ENCODE peak calls at places on chromosomes 1 and 21, in six cellular contexts. R, J, X, Y, Z and O are unnamed samples.

GRCh38 chr1:9315411-9316079 is 22.9 kb downstream of the SPSB1 start:
- DNase-seq in R (no peak), J (no peak), X (no peak), Y (peak; percentile 91), Z (no peak), O (no peak)

GRCh38 chr1:66247415-66248208 is 286.3 kb upstream of the SGIP1 start:
- DNase-seq in R (no peak), J (no peak), X (no peak), Y (no peak), Z (no peak), O (no peak)

GRCh38 chr1:188022661-188023060 is 1193.9 kb downstream of the PLA2G4A start:
- DNase-seq in R (no peak), J (no peak), X (no peak), Y (peak; percentile 9), Z (no peak), O (no peak)

GRCh38 chr1:183450086-183450485 is 22.2 kb upstream of the SMG7 start:
- DNase-seq in R (no peak), J (no peak), X (no peak), Y (peak; percentile 2), Z (no peak), O (no peak)

GRCh38 chr1:9737716-9738115 is 86.0 kb downstream of the CLSTN1 start:
- DNase-seq in R (no peak), J (no peak), X (no peak), Y (no peak), Z (no peak), O (no peak)

GRCh38 chr1:173024543-173024942 is 26.2 kb downstream of the TNFSF18 start:
- DNase-seq in R (no peak), J (no peak), X (no peak), Y (no peak), Z (no peak), O (no peak)

GRCh38 chr1:14113841-14114567 is 414.0 kb downstream of the PRDM2 start:
- DNase-seq in R (peak; percentile 76), J (no peak), X (no peak), Y (peak; percentile 63), Z (no peak), O (no peak)

GRCh38 chr1:59669752-59670312 is 144.9 kb upstream of the HOOK1 start:
- DNase-seq in R (no peak), J (no peak), X (no peak), Y (peak; percentile 74), Z (no peak), O (no peak)

GRCh38 chr1:243422362-243422761 is 166.5 kb downstream of the SDCCAG8 start:
- DNase-seq in R (no peak), J (no peak), X (no peak), Y (no peak), Z (no peak), O (no peak)

GRCh38 chr1:31795801-31796621 is 19.8 kb downstream of the SPOCD1 start:
- DNase-seq in R (no peak), J (no peak), X (no peak), Y (peak; percentile 84), Z (peak; percentile 35), O (no peak)

GRCh38 chr1:37726191-37726590 is 33.9 kb downstream of the CDCA8 start:
- DNase-seq in R (no peak), J (no peak), X (no peak), Y (no peak), Z (no peak), O (no peak)

GRCh38 chr21:43645414-43645891 is 13.8 kb downstream of the HSF2BP start:
- DNase-seq in R (no peak), J (no peak), X (no peak), Y (peak; percentile 77), Z (no peak), O (no peak)

GRCh38 chr21:42755031-42755665 is 101.7 kb downstream of the PDE9A start:
- DNase-seq in R (no peak), J (no peak), X (no peak), Y (no peak), Z (peak; percentile 46), O (no peak)

GRCh38 chr1:24735619-24736375 is 9.4 kb upstream of the CLIC4 start:
- DNase-seq in R (no peak), J (no peak), X (no peak), Y (peak; percentile 63), Z (no peak), O (no peak)

GRCh38 chr1:116666090-116666489 is 1.4 kb downstream of the IGSF3 start:
- DNase-seq in R (no peak), J (no peak), X (no peak), Y (no peak), Z (no peak), O (no peak)

GRCh38 chr1:229022595-229023350 is 248.1 kb upstream of the RAB4A start:
- DNase-seq in R (no peak), J (no peak), X (no peak), Y (no peak), Z (no peak), O (no peak)

GRCh38 chr1:42385283-42385682 is 4.7 kb downstream of the RIMKLA start:
- DNase-seq in R (no peak), J (no peak), X (no peak), Y (peak; percentile 20), Z (no peak), O (no peak)

GRCh38 chr21:46203203-46203600 is 18.9 kb upstream of the SPATC1L start:
- DNase-seq in R (no peak), J (no peak), X (no peak), Y (no peak), Z (peak; percentile 8), O (no peak)

GRCh38 chr1:162711066-162711465 is 78.8 kb downstream of the DDR2 start:
- DNase-seq in R (no peak), J (no peak), X (no peak), Y (no peak), Z (no peak), O (no peak)

GRCh38 chr1:226631229-226632000 is 82.9 kb downstream of the STUM start:
- DNase-seq in R (no peak), J (no peak), X (no peak), Y (no peak), Z (peak; percentile 8), O (no peak)

GRCh38 chr1:223175633-223176032 is 32.6 kb upstream of the TLR5 start:
- DNase-seq in R (no peak), J (no peak), X (no peak), Y (no peak), Z (no peak), O (no peak)

GRCh38 chr1:72186733-72187307 is 95.5 kb downstream of the NEGR1 start:
- DNase-seq in R (no peak), J (no peak), X (no peak), Y (peak; percentile 49), Z (no peak), O (no peak)
- TF ChIP-seq CTCF in R (peak; percentile 67), J (peak; percentile 77), X (peak; percentile 36), Y (peak; percentile 82), Z (peak; percentile 18), O (peak; percentile 35)

GRCh38 chr1:203165101-203165799 is 10.4 kb downstream of the MYBPH start:
- DNase-seq in R (no peak), J (no peak), X (no peak), Y (no peak), Z (no peak), O (no peak)

GRCh38 chr1:203165800-203166161 is 9.8 kb downstream of the MYBPH start:
- DNase-seq in R (no peak), J (no peak), X (no peak), Y (no peak), Z (no peak), O (no peak)

GRCh38 chr1:203167026-203167912 is 8.4 kb downstream of the MYBPH start:
- DNase-seq in R (no peak), J (no peak), X (no peak), Y (no peak), Z (no peak), O (no peak)

GRCh38 chr1:203167913-203168200 is 7.8 kb downstream of the MYBPH start:
- DNase-seq in R (no peak), J (no peak), X (no peak), Y (no peak), Z (peak; percentile 38), O (no peak)

GRCh38 chr1:203166192-203166940 is 9.3 kb downstream of the MYBPH start:
- DNase-seq in R (peak; percentile 58), J (no peak), X (no peak), Y (no peak), Z (peak; percentile 54), O (no peak)
- TF ChIP-seq CTCF in R (no peak), J (no peak), X (no peak), Y (no peak), Z (peak; percentile 12), O (no peak)

DNA sequence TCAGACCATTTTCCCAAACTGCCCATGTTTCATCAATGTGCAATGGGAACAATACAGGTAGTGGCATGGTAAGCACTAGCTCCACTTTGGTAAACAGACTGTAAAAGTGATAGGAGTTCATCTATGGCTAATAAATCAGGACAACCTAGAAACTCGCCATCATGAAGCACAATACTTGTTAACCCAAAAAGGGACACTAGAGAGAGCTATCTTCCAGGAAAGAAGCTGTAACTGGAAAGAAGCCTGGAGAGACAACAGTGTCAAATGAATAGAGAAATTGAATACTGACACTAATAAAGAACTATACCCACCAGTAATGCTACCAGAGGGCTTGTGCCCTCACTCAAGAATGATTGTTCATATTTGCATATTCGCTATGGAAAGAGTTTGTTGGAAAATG is 164.7 kb upstream of the RGS18 start:
- DNase-seq in R (no peak), J (no peak), X (no peak), Y (peak; percentile 2), Z (no peak), O (no peak)
- TF ChIP-seq CTCF in R (no peak), J (peak; percentile 63), X (no peak), Y (no peak), Z (no peak), O (peak; percentile 70)

DNA sequence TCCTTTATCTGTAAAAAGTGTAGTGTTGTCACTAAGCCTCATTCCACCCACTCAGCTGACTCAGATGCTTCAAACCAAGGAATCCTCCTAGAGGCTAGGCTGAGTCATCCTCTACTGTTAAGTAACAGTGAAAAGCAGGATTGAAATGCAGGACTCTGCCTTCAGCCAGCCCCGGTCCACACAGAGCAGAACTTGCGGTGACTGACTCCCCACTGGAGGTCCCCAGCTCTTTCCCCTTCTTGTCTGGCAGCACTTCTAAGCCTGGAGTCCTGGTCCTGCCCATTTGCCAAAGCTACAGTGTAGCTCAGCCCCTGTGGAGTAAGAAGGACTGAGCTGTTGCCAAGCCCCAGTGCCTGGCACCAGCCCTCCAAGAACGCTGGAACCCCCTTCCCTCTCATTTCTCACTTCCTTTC is 1.7 kb downstream of the RAB7B start:
- DNase-seq in R (no peak), J (no peak), X (peak; percentile 41), Y (peak; percentile 97), Z (no peak), O (no peak)
- TF ChIP-seq CTCF in R (no peak), J (no peak), X (no peak), Y (peak; percentile 1), Z (no peak), O (no peak)